ENCODE peak calls at places on chromosome 7, in ten cellular contexts. M, H, W, N, C, S, J, D, R and I are unnamed samples.

GRCh38 chr7:16357921-16358320 is 63.4 kb downstream of the CRPPA start:
- DNase-seq in M (peak; percentile 32), H (peak; percentile 41), W (peak; percentile 46), N (peak; percentile 62), C (no peak), S (no peak), J (no peak), D (no peak), R (no peak), I (no peak)

GRCh38 chr7:25478925-25479324 is 250.6 kb upstream of the NPVF start:
- DNase-seq in M (no peak), H (no peak), W (no peak), N (no peak), C (no peak), S (no peak), J (no peak), D (no peak), R (no peak), I (no peak)

GRCh38 chr7:85104432-85105205 is 82.2 kb downstream of the SEMA3D start:
- DNase-seq in M (no peak), H (no peak), W (no peak), N (no peak), C (no peak), S (no peak), J (no peak), D (no peak), R (no peak), I (peak; percentile 57)

GRCh38 chr7:152081088-152081487 is 55.6 kb downstream of the GALNT11 start:
- DNase-seq in M (no peak), H (no peak), W (no peak), N (no peak), C (no peak), S (peak; percentile 38), J (no peak), D (no peak), R (no peak), I (no peak)

GRCh38 chr7:116802144-116802747 is 60.1 kb upstream of the CAPZA2 start:
- DNase-seq in M (no peak), H (no peak), W (no peak), N (no peak), C (no peak), S (no peak), J (no peak), D (peak; percentile 81), R (no peak), I (no peak)

GRCh38 chr7:155229548-155230168 is 68.0 kb upstream of the INSIG1 start:
- DNase-seq in M (no peak), H (no peak), W (no peak), N (no peak), C (no peak), S (peak; percentile 15), J (no peak), D (peak; percentile 57), R (no peak), I (no peak)

GRCh38 chr7:90709501-90710465 is 113.7 kb downstream of the CDK14 start:
- DNase-seq in M (no peak), H (no peak), W (no peak), N (no peak), C (no peak), S (no peak), J (peak; percentile 89), D (peak; percentile 68), R (peak; percentile 42), I (peak; percentile 67)

GRCh38 chr7:25069900-25070443 is 55.1 kb downstream of the CYCS start:
- DNase-seq in M (no peak), H (no peak), W (peak; percentile 55), N (peak; percentile 83), C (peak; percentile 66), S (peak; percentile 82), J (peak; percentile 85), D (peak; percentile 60), R (peak; percentile 45), I (peak; percentile 80)

GRCh38 chr7:18778594-18778993 is 283.0 kb downstream of the HDAC9 start:
- DNase-seq in M (no peak), H (no peak), W (no peak), N (no peak), C (no peak), S (no peak), J (no peak), D (peak; percentile 99), R (no peak), I (peak; percentile 67)

GRCh38 chr7:43701502-43701859 is 27.8 kb downstream of the COA1 start:
- DNase-seq in M (no peak), H (no peak), W (no peak), N (no peak), C (no peak), S (no peak), J (no peak), D (peak; percentile 21), R (no peak), I (no peak)

GRCh38 chr7:91876391-91877133 is 3.9 kb downstream of the MTERF1 start:
- DNase-seq in M (no peak), H (no peak), W (no peak), N (no peak), C (no peak), S (peak; percentile 22), J (no peak), D (no peak), R (no peak), I (peak; percentile 18)

GRCh38 chr7:25358831-25359350 is 130.6 kb upstream of the NPVF start:
- DNase-seq in M (no peak), H (no peak), W (no peak), N (no peak), C (no peak), S (no peak), J (no peak), D (no peak), R (no peak), I (no peak)

GRCh38 chr7:22723171-22723601 is 3.8 kb upstream of the IL6 start:
- DNase-seq in M (peak; percentile 84), H (peak; percentile 89), W (peak; percentile 76), N (no peak), C (peak; percentile 79), S (no peak), J (no peak), D (peak; percentile 26), R (no peak), I (peak; percentile 55)

GRCh38 chr7:157499835-157500153 is 163.0 kb downstream of the DNAJB6 start:
- DNase-seq in M (no peak), H (no peak), W (no peak), N (no peak), C (peak; percentile 35), S (no peak), J (no peak), D (no peak), R (no peak), I (no peak)

GRCh38 chr7:102433319-102434038 is at the start of gene ORAI2:
- DNase-seq in M (peak; percentile 89), H (peak; percentile 82), W (peak; percentile 89), N (peak; percentile 100), C (peak; percentile 86), S (peak; percentile 51), J (peak; percentile 89), D (peak; percentile 27), R (peak; percentile 82), I (peak; percentile 77)

DNA sequence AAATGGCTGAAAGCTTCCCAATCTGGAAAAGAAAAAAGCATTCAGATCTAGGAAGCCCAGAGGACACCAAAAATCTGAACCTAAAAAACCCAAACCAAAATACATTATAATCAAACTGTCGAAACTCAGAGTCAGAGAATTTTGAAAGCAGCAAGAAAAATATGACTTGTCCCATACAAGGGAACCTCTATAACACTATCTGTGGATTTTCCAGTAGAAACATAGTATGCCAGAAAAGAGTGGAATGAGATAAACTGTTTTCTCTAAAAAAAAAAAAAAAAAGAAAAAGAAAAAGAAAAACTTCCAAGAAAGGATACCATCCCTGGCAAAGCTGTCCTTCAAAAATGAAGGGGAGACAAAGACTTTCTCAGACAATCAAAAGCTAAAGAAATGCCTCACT is 179.0 kb downstream of the POM121L12 start:
- DNase-seq in M (no peak), H (no peak), W (no peak), N (no peak), C (no peak), S (no peak), J (no peak), D (no peak), R (no peak), I (no peak)
- H3K4me1 ChIP-seq in M (no peaks in the 10 kb centered on the region), H (no peaks in the 10 kb centered on the region), W (no peaks in the 10 kb centered on the region), N (no peaks in the 10 kb centered on the region), C (no peaks in the 10 kb centered on the region), S (no peaks in the 10 kb centered on the region), J (no peaks in the 10 kb centered on the region), D (no peaks in the 10 kb centered on the region), R (no peaks in the 10 kb centered on the region), I (no peaks in the 10 kb centered on the region)

GRCh38 chr7:30656611-30657010 is 25.6 kb downstream of the CRHR2 start:
- DNase-seq in M (no peak), H (no peak), W (no peak), N (no peak), C (no peak), S (no peak), J (no peak), D (no peak), R (no peak), I (no peak)
- TF ChIP-seq CTCF in M (no peak), H (no peak), W (no peak), N (no peak), C (no peak), S (no peak), J (no peak), D (no peak), R (no peak), I (no peak)

DNA sequence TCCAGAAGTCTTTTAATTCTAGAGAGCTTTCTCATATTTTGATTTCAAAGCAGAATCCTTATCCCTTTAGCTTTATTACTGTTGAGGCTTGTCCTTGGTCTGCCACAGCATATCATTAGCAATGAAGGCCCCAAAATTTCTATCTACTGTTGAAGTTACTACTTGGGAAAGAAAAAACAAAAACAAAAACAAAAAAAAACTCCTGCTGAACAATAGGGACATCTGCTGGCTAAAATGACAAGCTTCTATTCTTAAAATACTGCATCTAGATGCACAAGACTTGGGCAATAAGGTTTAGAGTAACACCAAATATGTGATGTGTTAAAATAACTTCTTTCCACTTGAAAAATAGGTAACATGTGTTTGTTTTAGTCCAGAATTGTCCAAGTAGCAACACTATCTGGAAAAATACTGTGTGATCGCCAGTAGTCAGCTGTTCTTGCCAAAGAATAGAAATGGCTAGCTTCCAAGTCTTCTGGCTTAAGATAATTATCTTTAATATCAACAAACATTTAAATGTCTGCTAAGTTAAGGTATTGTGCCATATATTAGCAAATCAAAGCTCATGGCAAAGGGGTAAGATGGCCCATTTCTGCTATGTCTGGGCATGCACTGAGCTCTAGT is 3.8 kb upstream of the DMTF1 start:
- DNase-seq in M (no peak), H (no peak), W (no peak), N (peak; percentile 50), C (no peak), S (peak; percentile 41), J (peak; percentile 46), D (no peak), R (no peak), I (peak; percentile 67)
- H3K4me1 ChIP-seq in M (peaks cover 7% of the 10 kb centered on the region), H (peaks cover 7% of the 10 kb centered on the region), W (peaks cover 8% of the 10 kb centered on the region), N (peaks cover 5% of the 10 kb centered on the region), C (peaks cover 19% of the 10 kb centered on the region), S (peaks cover 7% of the 10 kb centered on the region), J (peaks cover 36% of the 10 kb centered on the region), D (no peaks in the 10 kb centered on the region), R (no peaks in the 10 kb centered on the region), I (peaks cover 7% of the 10 kb centered on the region)

DNA sequence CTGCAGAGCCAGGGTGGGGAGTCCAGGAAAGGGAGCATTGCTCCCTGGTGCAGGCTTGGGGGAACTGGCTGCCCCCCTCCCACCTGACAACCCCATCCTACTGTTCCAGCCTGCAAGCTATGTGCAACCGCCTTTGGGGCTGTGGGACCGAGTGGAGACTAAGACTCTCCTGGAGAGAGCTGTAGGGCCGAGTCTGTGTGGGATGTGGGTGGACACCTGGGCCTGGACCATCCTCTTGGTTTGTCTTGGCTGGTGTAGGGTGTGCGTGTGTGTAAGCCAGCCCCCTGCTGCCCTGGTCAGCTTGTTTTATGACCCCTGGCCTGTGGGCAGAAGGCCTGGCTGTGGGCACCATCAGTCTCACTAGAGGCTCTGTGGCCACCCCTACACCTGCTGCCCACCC is 1.6 kb upstream of the RAMP3 start:
- DNase-seq in M (peak; percentile 14), H (no peak), W (no peak), N (no peak), C (peak; percentile 33), S (no peak), J (no peak), D (no peak), R (no peak), I (no peak)
- TF ChIP-seq CTCF in M (no peak), H (no peak), W (no peak), N (no peak), C (no peak), S (no peak), J (no peak), D (no peak), R (no peak), I (no peak)